ENCODE peak calls at places on chromosomes 11 and 22, in five cellular contexts. B is esophagus muscularis mucosa, N is A549, G is GM12878, J is tibial nerve. O is an unnamed sample.

GRCh38 chr11:134691985-134692384 is 279.9 kb upstream of the B3GAT1 start:
- DNase-seq in B (no peak), G (no peak), J (no peak), N (no peak), O (no peak)

GRCh38 chr11:88552377-88553029 is 215.0 kb upstream of the CTSC start:
- DNase-seq in N (peak), G (peak), J (no peak), B (no peak), O (peak)

GRCh38 chr11:107785401-107785800 is 73.2 kb downstream of the SLC35F2 start:
- DNase-seq in N (no peak), G (no peak), J (no peak), B (no peak), O (no peak)

GRCh38 chr11:104073950-104074349 is 37.5 kb downstream of the DDI1 start:
- DNase-seq in N (peak), J (no peak), G (peak), B (no peak), O (no peak)

GRCh38 chr11:22624742-22625447 is 728 bp downstream of the FANCF start:
- DNase-seq in J (no peak), N (peak), G (peak), B (no peak), O (peak)

GRCh38 chr11:44427432-44427831 is 117.5 kb upstream of the ALX4 start:
- DNase-seq in N (peak), B (no peak), G (no peak), J (no peak), O (no peak)

GRCh38 chr11:100681064-100681502 is 6.0 kb upstream of the ARHGAP42 start:
- DNase-seq in J (peak), B (no peak), G (peak), N (peak), O (peak)

GRCh38 chr11:107562647-107563208 is 2.8 kb downstream of the ALKBH8 start:
- DNase-seq in B (no peak), N (peak), G (no peak), J (no peak), O (no peak)

GRCh38 chr22:47631571-47632102 is 869.2 kb downstream of the TBC1D22A start:
- DNase-seq in N (no peak), J (no peak), B (peak), G (no peak), O (no peak)

GRCh38 chr11:11416917-11417316 is 63.9 kb upstream of the CSNK2A3 start:
- DNase-seq in N (peak), G (no peak), B (no peak), J (no peak), O (no peak)

DNA sequence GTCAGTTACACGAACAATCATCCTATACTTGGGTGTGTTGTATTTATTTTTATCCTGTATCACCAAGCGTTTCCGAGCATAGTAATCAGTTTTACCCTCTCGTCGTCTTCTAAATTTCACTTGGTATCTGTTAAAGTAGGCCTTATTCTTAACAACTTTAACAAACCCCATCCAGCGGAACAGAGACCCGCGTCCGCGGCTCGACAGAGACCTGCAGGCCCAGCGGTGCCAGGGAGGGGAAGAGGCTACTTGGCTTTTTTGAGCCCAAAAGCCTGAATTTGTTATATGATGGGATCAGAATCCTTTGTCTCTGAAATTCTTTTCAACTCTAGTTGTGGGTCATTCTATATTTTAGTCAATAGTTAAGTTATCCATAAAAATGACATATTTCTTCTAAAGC is 56.5 kb upstream of the A4GALT start:
- DNase-seq in B (no peak), G (no peak), J (no peak), N (no peak), O (no peak)
- TF ChIP-seq POLR2A in B (no peak), G (no peak), J (no peak), N (no peak), O (no peak)

DNA sequence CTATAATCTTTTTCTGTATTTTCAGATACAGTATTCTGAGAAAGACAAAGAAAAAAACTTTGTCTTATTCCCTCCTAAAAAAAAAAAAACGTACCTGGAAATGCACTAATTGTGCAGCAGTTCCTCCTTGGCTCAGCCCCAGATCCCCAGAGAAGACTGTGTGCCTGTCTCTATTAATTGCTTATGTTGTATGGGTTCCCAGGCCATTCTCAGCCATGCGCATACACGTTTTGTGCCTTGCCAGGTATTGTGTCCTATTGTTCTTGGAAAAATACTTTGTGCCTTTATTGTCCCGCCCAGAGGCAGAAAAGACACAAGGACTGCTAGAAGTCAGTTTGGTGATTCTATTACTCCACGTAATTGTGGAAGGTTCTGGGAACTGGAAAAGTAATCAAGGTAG is 91.2 kb downstream of the PIWIL4 start:
- DNase-seq in B (no peak), G (no peak), J (no peak), N (no peak), O (no peak)
- TF ChIP-seq EP300 in B (no peak), G (no peak), J (no peak), N (no peak), O (no peak)

GRCh38 chr11:62804310-62805043 is 763 bp downstream of the NXF1 start:
- DNase-seq in J (no peak), B (no peak), G (no peak), N (no peak), O (no peak)

GRCh38 chr11:62806611-62807121 is 1.4 kb upstream of the NXF1 start:
- DNase-seq in G (no peak), B (no peak), N (no peak), J (no peak), O (peak)

GRCh38 chr11:62805991-62806441 is 776 bp upstream of the NXF1 start:
- DNase-seq in G (no peak), N (no peak), B (no peak), J (no peak), O (peak)

GRCh38 chr11:62801071-62801470 is 4.2 kb downstream of the NXF1 start:
- DNase-seq in J (no peak), B (no peak), N (no peak), G (no peak), O (no peak)

GRCh38 chr11:62805044-62805892 is at the start of gene NXF1:
- DNase-seq in J (peak), N (peak), B (peak), G (peak), O (peak)
- TF ChIP-seq CTCF in J (peak), N (no peak), B (peak), G (no peak), O (peak)

GRCh38 chr11:113876798-113877672 is 1.7 kb upstream of the USP28 start:
- DNase-seq in G (no peak), N (no peak), J (no peak), B (no peak), O (no peak)

GRCh38 chr11:113876074-113876797 is 864 bp upstream of the USP28 start:
- DNase-seq in B (no peak), J (peak), N (no peak), G (no peak), O (peak)

GRCh38 chr11:113874920-113875413 is 405 bp downstream of the USP28 start:
- DNase-seq in J (no peak), B (no peak), N (no peak), G (no peak), O (no peak)

GRCh38 chr11:113874096-113874919 is 1.1 kb downstream of the USP28 start:
- DNase-seq in J (no peak), N (no peak), G (no peak), B (no peak), O (no peak)

GRCh38 chr11:113875414-113876073 is at the start of gene USP28:
- DNase-seq in B (peak), N (peak), J (peak), G (peak), O (peak)
- TF ChIP-seq POLR2A in B (peak), N (peak), J (peak), G (peak), O (peak)

GRCh38 chr11:46617451-46618314 is at the start of gene ATG13:
- DNase-seq in G (no peak), N (peak), J (peak), B (peak), O (peak)

GRCh38 chr11:46612326-46612725 is 4.7 kb downstream of the HARBI1 start:
- DNase-seq in J (no peak), G (no peak), N (no peak), B (no peak), O (no peak)

GRCh38 chr11:46615756-46616155 is 1.3 kb downstream of the HARBI1 start:
- DNase-seq in N (no peak), B (no peak), G (no peak), J (no peak), O (no peak)

GRCh38 chr11:46618789-46619188 is 1.4 kb downstream of the ATG13 start:
- DNase-seq in J (no peak), N (no peak), B (no peak), G (no peak), O (no peak)

DNA sequence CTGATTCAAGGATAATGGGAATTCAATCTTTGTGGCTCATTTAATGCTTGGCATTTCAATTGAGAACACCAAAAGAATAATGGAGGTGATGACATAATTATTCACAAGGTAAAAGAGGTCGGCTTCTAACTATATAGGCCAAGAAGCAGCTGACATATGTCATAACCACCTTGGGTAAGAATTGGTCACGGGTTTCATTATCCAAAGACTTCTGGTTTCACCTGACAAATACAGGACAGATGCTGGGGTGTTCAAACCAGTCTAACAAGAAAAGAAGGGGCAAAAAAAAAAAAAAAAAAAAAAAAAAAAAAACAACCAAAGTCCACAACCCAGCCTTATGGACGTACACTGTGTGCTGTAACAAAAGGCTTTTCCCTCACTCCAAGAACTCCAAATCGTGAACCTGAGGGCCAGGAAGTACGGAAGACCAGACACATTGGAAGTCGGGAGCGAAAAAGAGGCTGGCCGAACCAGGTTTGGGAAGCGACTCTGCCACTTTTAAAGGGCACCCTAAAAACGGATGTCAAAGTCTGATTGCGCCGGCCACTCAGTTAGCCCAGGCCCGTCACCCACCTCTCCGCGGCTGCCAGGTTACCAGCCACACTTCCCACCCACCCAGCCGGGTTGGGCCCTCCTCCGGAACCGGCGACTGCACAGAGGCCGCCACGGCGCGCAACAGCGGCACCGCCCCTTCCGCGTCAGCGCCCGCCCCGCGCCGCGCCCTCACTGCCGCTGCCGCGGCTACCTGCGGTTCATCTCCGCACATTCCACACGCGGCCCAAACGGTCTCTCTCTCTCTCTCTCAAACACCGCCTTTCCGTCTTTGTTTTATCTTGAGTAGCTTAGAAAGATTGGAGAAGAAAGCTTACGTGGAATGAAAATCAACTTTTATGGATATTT is at the start of gene HARBI1:
- DNase-seq in G (peak), B (peak), J (peak), N (peak), O (peak)
- TF ChIP-seq EP300 in G (peak), B (no peak), J (no peak), N (no peak), O (no peak)